ENCODE peak calls at places on chromosomes 16 and 17, in four cellular contexts. Z, G, N and U are unnamed samples.

GRCh38 chr17:72501404-72502110 is 380.7 kb downstream of the SOX9 start:
- DNase-seq in Z (no peak), G (no peak), N (no peak), U (no peak)

GRCh38 chr17:50737118-50737698 is 17.8 kb downstream of the LUC7L3 start:
- DNase-seq in Z (no peak), G (no peak), N (no peak), U (no peak)

GRCh38 chr17:39230361-39230760 is 4.6 kb upstream of the STAC2 start:
- DNase-seq in Z (no peak), G (no peak), N (no peak), U (no peak)

GRCh38 chr16:75764154-75764768 is 38.0 kb upstream of the CPHXL start:
- DNase-seq in Z (peak; percentile 70), G (peak; percentile 51), N (peak; percentile 53), U (peak; percentile 64)

GRCh38 chr17:78368348-78368747 is 8.5 kb upstream of the SOCS3 start:
- DNase-seq in Z (no peak), G (no peak), N (no peak), U (no peak)

GRCh38 chr16:57013268-57013667 is 23.9 kb downstream of the NLRC5 start:
- DNase-seq in Z (peak; percentile 71), G (no peak), N (no peak), U (no peak)

GRCh38 chr16:4860727-4861342 is 13.6 kb downstream of the UBN1 start:
- DNase-seq in Z (no peak), G (no peak), N (no peak), U (no peak)

GRCh38 chr17:13266596-13266995 is 248.8 kb upstream of the ELAC2 start:
- DNase-seq in Z (peak; percentile 16), G (no peak), N (no peak), U (no peak)

GRCh38 chr17:179721-180379 is 1.6 kb downstream of the DOC2B start:
- DNase-seq in Z (no peak), G (no peak), N (no peak), U (no peak)

GRCh38 chr16:2426941-2427361 is 2.3 kb upstream of the CCNF start:
- DNase-seq in Z (no peak), G (no peak), N (no peak), U (no peak)

GRCh38 chr17:35011671-35012216 is 31.4 kb downstream of the LIG3 start:
- DNase-seq in Z (peak; percentile 11), G (no peak), N (no peak), U (no peak)

GRCh38 chr17:49753959-49754391 is 10.0 kb downstream of the FAM117A start:
- DNase-seq in Z (no peak), G (peak; percentile 27), N (no peak), U (no peak)

GRCh38 chr17:38584350-38584925 is 21.3 kb downstream of the SRCIN1 start:
- DNase-seq in Z (peak; percentile 33), G (peak; percentile 84), N (no peak), U (peak; percentile 28)

GRCh38 chr17:29099527-29099926 is 56.6 kb downstream of the PIPOX start:
- DNase-seq in Z (no peak), G (no peak), N (no peak), U (no peak)

GRCh38 chr17:29100296-29100695 is 57.4 kb downstream of the PIPOX start:
- DNase-seq in Z (no peak), G (no peak), N (no peak), U (no peak)

GRCh38 chr17:29103341-29103740 is 60.4 kb downstream of the PIPOX start:
- DNase-seq in Z (no peak), G (no peak), N (no peak), U (no peak)

GRCh38 chr17:29102741-29103181 is 59.8 kb downstream of the PIPOX start:
- DNase-seq in Z (no peak), G (no peak), N (no peak), U (no peak)

GRCh38 chr17:29102046-29102445 is 59.1 kb downstream of the PIPOX start:
- DNase-seq in Z (no peak), G (no peak), N (no peak), U (no peak)
- TF ChIP-seq FOS in Z (no peak), G (no peak), N (no peak), U (no peak)

GRCh38 chr17:81911277-81911961 is at the start of gene PCYT2:
- DNase-seq in Z (peak; percentile 73), G (peak; percentile 97), N (peak; percentile 45), U (peak; percentile 71)
- TF ChIP-seq POLR2A in Z (no peak), G (peak; percentile 42), N (peak; percentile 67), U (peak; percentile 37)

DNA sequence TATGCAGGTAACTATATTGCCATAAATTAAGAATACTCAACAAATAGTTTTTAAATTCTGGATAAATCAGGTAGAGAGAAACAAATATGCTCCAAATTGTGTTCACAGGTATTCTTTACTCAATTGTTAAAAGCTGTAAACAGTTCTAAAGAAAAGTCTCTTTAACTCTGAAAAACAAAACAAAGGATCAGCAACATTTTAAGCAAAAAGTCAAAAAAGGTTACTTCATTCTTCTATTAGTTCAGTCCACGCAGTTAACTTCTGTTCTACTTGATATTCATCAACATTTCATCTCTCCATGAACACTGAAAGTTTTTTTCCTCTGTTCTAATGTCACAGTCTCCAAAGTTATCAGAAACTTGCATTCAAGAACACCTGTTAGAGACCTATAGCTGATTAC is 47.9 kb downstream of the SCPEP1 start:
- DNase-seq in Z (no peak), G (no peak), N (no peak), U (no peak)
- TF ChIP-seq CTCF in Z (no peak), G (no peak), N (no peak), U (no peak)

GRCh38 chr16:29819506-29819905 is 756 bp upstream of the MVP start:
- DNase-seq in Z (no peak), G (no peak), N (no peak), U (no peak)

GRCh38 chr16:29820730-29821662 is 734 bp downstream of the MVP start:
- DNase-seq in Z (no peak), G (no peak), N (peak; percentile 41), U (no peak)

GRCh38 chr16:29818082-29818481 is 2.1 kb downstream of the PAGR1 start:
- DNase-seq in Z (no peak), G (no peak), N (no peak), U (no peak)

GRCh38 chr16:29821663-29822115 is 1.4 kb downstream of the MVP start:
- DNase-seq in Z (peak; percentile 79), G (no peak), N (no peak), U (peak; percentile 55)

GRCh38 chr16:29820271-29820701 is at the start of gene MVP:
- DNase-seq in Z (peak; percentile 57), G (no peak), N (no peak), U (peak; percentile 42)
- TF ChIP-seq FOS in Z (no peak), G (no peak), N (no peak), U (no peak)

DNA sequence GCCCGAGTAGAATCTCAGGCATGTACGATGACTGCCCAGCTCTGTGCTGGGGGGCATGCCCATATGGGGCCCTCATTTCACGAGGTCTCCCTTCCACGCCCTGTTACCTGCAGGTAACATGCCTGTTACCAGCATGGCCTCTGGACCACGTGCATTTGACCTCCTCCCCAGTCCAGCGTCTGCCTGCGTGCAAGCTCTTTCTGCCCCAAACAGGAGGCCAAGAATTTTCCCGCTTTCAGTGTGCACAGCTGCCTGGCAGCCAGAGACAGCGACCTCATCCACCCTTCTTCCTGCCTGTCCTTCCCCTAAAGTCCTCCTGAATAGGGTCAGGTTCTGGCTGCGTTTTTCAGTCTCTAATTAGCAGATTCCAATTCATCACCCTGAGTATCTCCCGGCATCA is 306.5 kb upstream of the ZFHX3 start:
- DNase-seq in Z (no peak), G (no peak), N (no peak), U (no peak)
- TF ChIP-seq POLR2A in Z (no peak), G (no peak), N (no peak), U (no peak)